ENCODE peak calls at places on chromosomes 3 and 15, in four cellular contexts. I is HTR-8/SVneo, M is psoas muscle, B is anterior cingulate cortex. K is an unnamed sample.

GRCh38 chr15:70061086-70061370 is 36.7 kb downstream of the TLE3 start:
- DNase-seq in I (no peak), M (no peak), B (no peak), K (no peak)

GRCh38 chr15:45157056-45157455 is 27.3 kb downstream of the DUOX1 start:
- DNase-seq in I (no peak), M (no peak), B (no peak), K (no peak)

GRCh38 chr15:67690936-67691335 is 134.4 kb upstream of the SKOR1 start:
- DNase-seq in I (no peak), M (no peak), B (no peak), K (no peak)

GRCh38 chr3:89067736-89068135 is 39.7 kb upstream of the EPHA3 start:
- DNase-seq in I (no peak), M (no peak), B (no peak), K (no peak)

GRCh38 chr3:42653560-42654330 is at the start of gene ZBTB47:
- DNase-seq in I (no peak), M (peak; percentile 79), B (no peak), K (no peak)

GRCh38 chr3:123028233-123028828 is 768 bp upstream of the SEMA5B start:
- DNase-seq in I (peak; percentile 62), M (peak; percentile 17), B (peak; percentile 20), K (no peak)

GRCh38 chr15:58070801-58071418 is 5.4 kb upstream of the ALDH1A2 start:
- DNase-seq in I (peak; percentile 34), M (peak; percentile 34), B (peak; percentile 20), K (no peak)

GRCh38 chr3:165382672-165383071 is 186.5 kb upstream of the SLITRK3 start:
- DNase-seq in I (no peak), M (no peak), B (no peak), K (no peak)

GRCh38 chr15:37016287-37016686 is 84.1 kb downstream of the MEIS2 start:
- DNase-seq in I (no peak), M (no peak), B (no peak), K (no peak)

GRCh38 chr15:28871168-28871567 is 14.6 kb upstream of the APBA2 start:
- DNase-seq in I (no peak), M (no peak), B (no peak), K (no peak)

K was measured in GM12878.